ENCODE peak calls at places on chromosomes 5 and 9, in five cellular contexts. One of them, this sample, is unnamed.

GRCh38 chr5:39755986-39756385 is 331.2 kb upstream of the DAB2 start:
- DNase-seq in transverse colon: no peak
- DNase-seq in GM23338: peak; percentile 21
- DNase-seq in spleen: no peak
- DNase-seq in H1: no peak
- DNase-seq in this sample: no peak

GRCh38 chr5:131112424-131112823 is 52.6 kb downstream of the HINT1 start:
- DNase-seq in transverse colon: no peak
- DNase-seq in GM23338: no peak
- DNase-seq in H1: no peak
- DNase-seq in spleen: no peak
- DNase-seq in this sample: no peak

GRCh38 chr9:98146101-98146991 is 27.3 kb upstream of the TRIM14 start:
- DNase-seq in GM23338: no peak
- DNase-seq in H1: no peak
- DNase-seq in transverse colon: peak; percentile 91
- DNase-seq in spleen: no peak
- DNase-seq in this sample: peak; percentile 90

GRCh38 chr9:83259558-83259957 is 196.6 kb upstream of the RASEF start:
- DNase-seq in GM23338: no peak
- DNase-seq in H1: no peak
- DNase-seq in transverse colon: no peak
- DNase-seq in spleen: no peak
- DNase-seq in this sample: no peak

GRCh38 chr5:66246621-66247020 is 102.5 kb downstream of the SREK1 start:
- DNase-seq in H1: no peak
- DNase-seq in spleen: no peak
- DNase-seq in transverse colon: no peak
- DNase-seq in GM23338: no peak
- DNase-seq in this sample: no peak

GRCh38 chr5:139696894-139697658 is 48.9 kb downstream of the CXXC5 start:
- DNase-seq in transverse colon: peak; percentile 59
- DNase-seq in GM23338: peak; percentile 87
- DNase-seq in spleen: peak; percentile 86
- DNase-seq in H1: no peak
- DNase-seq in this sample: peak; percentile 66

GRCh38 chr5:53991942-53992341 is 318.4 kb downstream of the ARL15 start:
- DNase-seq in H1: no peak
- DNase-seq in spleen: no peak
- DNase-seq in transverse colon: no peak
- DNase-seq in GM23338: peak; percentile 71
- DNase-seq in this sample: no peak

GRCh38 chr9:134178781-134179551 is 14.6 kb upstream of the RNU6ATAC start:
- DNase-seq in GM23338: no peak
- DNase-seq in spleen: peak; percentile 64
- DNase-seq in transverse colon: peak; percentile 7
- DNase-seq in H1: no peak
- DNase-seq in this sample: no peak

GRCh38 chr9:137172907-137173794 is 1.3 kb upstream of the TMEM210 start:
- DNase-seq in H1: no peak
- DNase-seq in GM23338: no peak
- DNase-seq in spleen: no peak
- DNase-seq in transverse colon: no peak
- DNase-seq in this sample: peak; percentile 43

GRCh38 chr5:113038714-113039113 is 62.1 kb downstream of the DCP2 start:
- DNase-seq in H1: no peak
- DNase-seq in spleen: no peak
- DNase-seq in transverse colon: no peak
- DNase-seq in GM23338: peak; percentile 24
- DNase-seq in this sample: no peak

GRCh38 chr5:7213525-7213924 is 182.4 kb upstream of the ADCY2 start:
- DNase-seq in GM23338: no peak
- DNase-seq in transverse colon: no peak
- DNase-seq in H1: no peak
- DNase-seq in spleen: no peak
- DNase-seq in this sample: no peak

GRCh38 chr9:126564716-126565115 is 49.0 kb upstream of the LMX1B start:
- DNase-seq in spleen: no peak
- DNase-seq in H1: no peak
- DNase-seq in GM23338: peak; percentile 68
- DNase-seq in transverse colon: no peak
- DNase-seq in this sample: no peak

GRCh38 chr5:178304761-178305645 is 72.4 kb upstream of the PHYKPL start:
- DNase-seq in spleen: peak; percentile 42
- DNase-seq in H1: no peak
- DNase-seq in GM23338: no peak
- DNase-seq in transverse colon: no peak
- DNase-seq in this sample: no peak

GRCh38 chr5:6626494-6626893 is 6.3 kb downstream of the NSUN2 start:
- DNase-seq in GM23338: no peak
- DNase-seq in spleen: no peak
- DNase-seq in transverse colon: no peak
- DNase-seq in H1: no peak
- DNase-seq in this sample: no peak

GRCh38 chr5:66198837-66199236 is 54.7 kb downstream of the SREK1 start:
- DNase-seq in spleen: no peak
- DNase-seq in GM23338: peak; percentile 13
- DNase-seq in H1: no peak
- DNase-seq in transverse colon: no peak
- DNase-seq in this sample: no peak

GRCh38 chr9:35114113-35114847 is 1.4 kb downstream of the ATOSB start:
- DNase-seq in spleen: peak; percentile 91
- DNase-seq in H1: peak; percentile 76
- DNase-seq in GM23338: peak; percentile 98
- DNase-seq in transverse colon: peak; percentile 88
- DNase-seq in this sample: peak; percentile 95

GRCh38 chr9:16133556-16134227 is 580.8 kb downstream of the CCDC171 start:
- DNase-seq in spleen: no peak
- DNase-seq in transverse colon: peak; percentile 20
- DNase-seq in H1: no peak
- DNase-seq in GM23338: peak; percentile 95
- DNase-seq in this sample: peak; percentile 40

GRCh38 chr5:145718956-145719355 is 116.2 kb downstream of the PRELID2 start:
- DNase-seq in H1: no peak
- DNase-seq in transverse colon: no peak
- DNase-seq in spleen: no peak
- DNase-seq in GM23338: peak; percentile 66
- DNase-seq in this sample: no peak

GRCh38 chr9:76373173-76373771 is 21.0 kb downstream of the RFK start:
- DNase-seq in GM23338: no peak
- DNase-seq in transverse colon: peak; percentile 81
- DNase-seq in spleen: no peak
- DNase-seq in H1: no peak
- DNase-seq in this sample: peak; percentile 87

DNA sequence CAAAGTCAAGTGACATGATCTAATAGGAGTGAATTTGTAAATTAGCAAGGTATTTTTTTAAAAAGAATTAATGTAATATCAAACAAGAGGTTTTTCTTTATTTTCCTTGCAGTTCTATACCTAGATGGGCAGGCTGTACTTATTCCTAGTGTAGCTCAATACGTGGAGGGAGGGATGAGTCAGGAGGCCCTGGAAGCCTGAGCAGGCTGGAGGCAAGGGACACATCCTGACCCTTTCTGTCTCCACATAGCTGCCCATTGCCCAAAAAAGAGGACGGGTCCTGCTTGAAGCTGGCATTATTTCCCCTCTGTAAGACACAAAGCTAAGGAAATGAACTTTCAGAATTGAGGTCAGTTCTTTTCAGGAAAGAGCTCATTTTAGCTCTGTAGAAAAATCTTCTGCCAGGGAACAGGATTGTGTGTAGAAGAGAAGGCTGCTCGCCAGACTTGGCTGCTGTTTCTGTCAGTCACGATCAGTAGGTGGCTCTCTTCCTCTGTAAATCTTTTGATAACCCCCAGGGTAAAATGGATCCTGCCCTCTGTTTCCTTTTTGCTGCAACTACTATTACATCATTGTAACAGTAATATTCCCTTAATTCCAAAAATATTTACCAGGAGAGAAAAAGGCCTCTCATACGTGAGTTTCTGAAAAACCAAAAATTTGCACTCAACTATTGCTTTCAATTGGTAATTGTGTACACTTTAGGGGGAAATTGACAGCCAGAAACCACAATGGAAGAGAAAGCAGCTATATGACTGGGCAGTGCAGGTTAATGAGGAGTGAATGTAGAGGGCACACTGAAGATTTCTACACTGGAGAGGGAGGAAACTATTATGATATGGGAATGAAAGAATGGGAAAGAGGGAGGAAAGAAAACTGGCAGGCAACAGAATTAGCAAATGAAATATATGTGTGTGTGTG is 12.3 kb upstream of the IFNW1 start:
- DNase-seq in GM23338: peak; percentile 71
- DNase-seq in transverse colon: no peak
- DNase-seq in H1: no peak
- DNase-seq in spleen: no peak
- DNase-seq in this sample: no peak
- TF ChIP-seq CTCF in GM23338: peak; percentile 55
- TF ChIP-seq CTCF in transverse colon: no peak
- TF ChIP-seq CTCF in H1: peak; percentile 16
- TF ChIP-seq CTCF in spleen: peak; percentile 11
- TF ChIP-seq CTCF in this sample: no peak

DNA sequence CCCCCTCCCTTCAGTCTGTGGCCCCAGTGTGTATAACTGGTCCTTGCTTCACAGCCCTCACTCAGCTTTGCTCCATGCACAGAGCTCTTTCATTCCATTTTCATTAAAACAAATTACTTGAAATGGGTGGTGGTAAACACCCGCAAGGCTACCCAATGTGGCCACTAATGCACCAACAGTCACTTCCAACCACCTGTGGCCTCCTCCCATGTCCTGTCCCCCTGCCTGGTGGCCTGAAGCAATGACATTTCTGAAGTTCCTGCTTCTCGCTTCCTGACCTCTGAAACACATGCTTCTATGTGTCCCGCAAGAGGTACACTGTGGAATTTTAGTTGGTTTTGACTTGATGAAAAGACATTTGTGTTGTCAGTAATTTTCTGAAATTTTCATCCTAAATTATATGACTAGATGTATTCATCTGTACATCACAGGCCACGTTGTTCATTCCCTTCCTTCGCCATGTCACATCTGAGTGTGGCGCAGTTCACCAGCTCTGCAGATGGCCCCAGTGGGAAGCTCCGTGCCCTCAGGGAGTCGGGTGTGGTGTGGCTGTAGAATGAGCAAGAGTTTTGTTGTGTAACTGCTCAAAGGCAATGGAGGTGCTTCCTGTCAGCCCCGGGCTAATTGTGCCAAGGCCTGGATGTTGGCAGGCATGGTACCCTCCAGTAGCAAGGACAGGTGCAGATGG is 9.6 kb downstream of the ROPN1L start:
- DNase-seq in H1: no peak
- DNase-seq in GM23338: no peak
- DNase-seq in spleen: no peak
- DNase-seq in transverse colon: no peak
- DNase-seq in this sample: no peak
- H3K27ac ChIP-seq in H1: no peak overlapping the region
- H3K27ac ChIP-seq in GM23338: no peak overlapping the region
- H3K27ac ChIP-seq in spleen: no peak overlapping the region
- H3K27ac ChIP-seq in transverse colon: no peak overlapping the region
- H3K27ac ChIP-seq in this sample: no peak overlapping the region

GRCh38 chr9:95735701-95736100 is 139.8 kb upstream of the ERCC6L2 start:
- DNase-seq in H1: no peak
- DNase-seq in GM23338: no peak
- DNase-seq in spleen: no peak
- DNase-seq in transverse colon: no peak
- DNase-seq in this sample: no peak
- H3K4me1 ChIP-seq in H1: peaks cover 3% of the 10 kb centered on the region
- H3K4me1 ChIP-seq in GM23338: no peaks in the 10 kb centered on the region
- H3K4me1 ChIP-seq in spleen: no peaks in the 10 kb centered on the region
- H3K4me1 ChIP-seq in transverse colon: peaks cover 25% of the 10 kb centered on the region
- H3K4me1 ChIP-seq in this sample: peaks cover 15% of the 10 kb centered on the region

DNA sequence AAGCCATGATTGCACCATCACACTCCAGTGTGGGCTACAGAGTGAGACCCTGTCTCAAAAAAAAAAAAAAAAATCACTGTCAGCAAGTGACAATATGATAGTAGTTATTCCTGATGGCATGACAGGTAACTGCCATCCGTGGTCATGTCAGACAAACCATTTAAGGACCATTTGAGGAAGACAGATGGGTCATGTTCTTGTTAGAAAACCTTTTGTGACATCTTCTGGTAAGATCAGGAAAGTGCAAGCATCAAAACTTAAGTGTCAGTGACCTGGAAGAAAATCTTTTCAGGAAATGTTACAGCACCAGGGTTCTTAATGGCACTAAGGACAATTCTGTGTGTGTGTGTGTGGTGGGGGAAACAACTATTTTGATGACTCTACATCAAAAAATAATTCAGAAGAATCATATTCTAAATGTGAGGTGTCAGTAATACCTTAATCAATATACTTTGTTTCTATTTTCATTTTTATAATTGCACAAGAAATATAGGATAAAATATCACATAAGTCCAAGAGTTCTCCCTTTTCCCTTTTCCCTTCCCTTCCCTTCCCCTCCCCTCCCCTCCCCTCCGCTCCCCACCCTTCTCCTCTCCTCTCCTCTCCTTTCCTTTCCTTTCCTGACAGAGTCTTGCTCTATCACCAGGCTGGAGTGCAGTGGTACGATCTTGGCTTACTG is 17.8 kb downstream of the SLC38A9 start:
- DNase-seq in H1: no peak
- DNase-seq in GM23338: peak; percentile 75
- DNase-seq in transverse colon: no peak
- DNase-seq in spleen: no peak
- DNase-seq in this sample: no peak
- TF ChIP-seq CTCF in H1: no peak
- TF ChIP-seq CTCF in GM23338: peak; percentile 65
- TF ChIP-seq CTCF in transverse colon: peak; percentile 40
- TF ChIP-seq CTCF in spleen: peak; percentile 30
- TF ChIP-seq CTCF in this sample: peak; percentile 26

GRCh38 chr5:75362474-75362975 is 25.5 kb downstream of the HMGCR start:
- DNase-seq in transverse colon: no peak
- DNase-seq in H1: no peak
- DNase-seq in GM23338: no peak
- DNase-seq in spleen: no peak
- DNase-seq in this sample: no peak

GRCh38 chr5:75364571-75365280 is 27.7 kb downstream of the HMGCR start:
- DNase-seq in H1: no peak
- DNase-seq in spleen: no peak
- DNase-seq in GM23338: no peak
- DNase-seq in transverse colon: no peak
- DNase-seq in this sample: no peak

GRCh38 chr5:75363111-75363510 is 26.1 kb downstream of the HMGCR start:
- DNase-seq in GM23338: peak; percentile 34
- DNase-seq in H1: no peak
- DNase-seq in spleen: no peak
- DNase-seq in transverse colon: peak; percentile 32
- DNase-seq in this sample: no peak

GRCh38 chr5:75365740-75366139 is 28.7 kb downstream of the HMGCR start:
- DNase-seq in transverse colon: no peak
- DNase-seq in GM23338: no peak
- DNase-seq in spleen: no peak
- DNase-seq in H1: no peak
- DNase-seq in this sample: no peak

GRCh38 chr5:75363726-75364495 is 26.9 kb downstream of the HMGCR start:
- DNase-seq in GM23338: peak; percentile 26
- DNase-seq in spleen: no peak
- DNase-seq in transverse colon: peak; percentile 70
- DNase-seq in H1: no peak
- DNase-seq in this sample: peak; percentile 59
- H3K27ac ChIP-seq in GM23338: peak overlapping the region; percentile 80
- H3K27ac ChIP-seq in spleen: no peak overlapping the region
- H3K27ac ChIP-seq in transverse colon: peak overlapping the region; percentile 36
- H3K27ac ChIP-seq in H1: no peak overlapping the region
- H3K27ac ChIP-seq in this sample: no peak overlapping the region

This sample was measured in colonic mucosa.